ENCODE peak calls at places on chromosomes 3 and 15, in four cellular contexts. One of them, this sample, is unnamed.

GRCh38 chr3:191383104-191383503 is 52.8 kb upstream of the UTS2B start:
- DNase-seq in HepG2: no peak
- DNase-seq in H1: no peak
- DNase-seq in K562: no peak
- DNase-seq in this sample: no peak

GRCh38 chr3:23696842-23697241 is 108.9 kb upstream of the UBE2E1 start:
- DNase-seq in H1: no peak
- DNase-seq in K562: no peak
- DNase-seq in HepG2: no peak
- DNase-seq in this sample: no peak

GRCh38 chr15:36332301-36332700 is 247.1 kb upstream of the CDIN1 start:
- DNase-seq in H1: no peak
- DNase-seq in HepG2: no peak
- DNase-seq in K562: no peak
- DNase-seq in this sample: no peak

GRCh38 chr3:29373016-29373690 is 92.3 kb downstream of the RBMS3 start:
- DNase-seq in K562: no peak
- DNase-seq in HepG2: no peak
- DNase-seq in H1: no peak
- DNase-seq in this sample: no peak

GRCh38 chr3:64815195-64815627 is 127.4 kb upstream of the ADAMTS9 start:
- DNase-seq in HepG2: no peak
- DNase-seq in K562: no peak
- DNase-seq in H1: no peak
- DNase-seq in this sample: no peak

GRCh38 chr3:13011369-13012227 is 61.6 kb downstream of the IQSEC1 start:
- DNase-seq in K562: peak
- DNase-seq in H1: no peak
- DNase-seq in HepG2: peak
- DNase-seq in this sample: no peak

GRCh38 chr3:110027446-110027845 is 690.1 kb upstream of the DPPA4 start:
- DNase-seq in HepG2: no peak
- DNase-seq in K562: no peak
- DNase-seq in H1: no peak
- DNase-seq in this sample: peak

GRCh38 chr3:123409443-123410148 is 39.3 kb downstream of the ADCY5 start:
- DNase-seq in HepG2: no peak
- DNase-seq in H1: no peak
- DNase-seq in K562: no peak
- DNase-seq in this sample: no peak

GRCh38 chr3:43217633-43218032 is 68.7 kb upstream of the SNRK start:
- DNase-seq in H1: no peak
- DNase-seq in K562: no peak
- DNase-seq in HepG2: no peak
- DNase-seq in this sample: no peak

GRCh38 chr3:107877936-107878335 is 212.9 kb downstream of the CD47 start:
- DNase-seq in H1: no peak
- DNase-seq in HepG2: no peak
- DNase-seq in K562: no peak
- DNase-seq in this sample: no peak

GRCh38 chr3:169241928-169242751 is 421.4 kb downstream of the MECOM start:
- DNase-seq in H1: no peak
- DNase-seq in K562: no peak
- DNase-seq in HepG2: no peak
- DNase-seq in this sample: no peak

GRCh38 chr3:179035232-179035631 is 36.4 kb downstream of the ZMAT3 start:
- DNase-seq in HepG2: no peak
- DNase-seq in K562: no peak
- DNase-seq in H1: no peak
- DNase-seq in this sample: no peak

GRCh38 chr3:106570426-106570825 is 701.6 kb upstream of the CBLB start:
- DNase-seq in H1: no peak
- DNase-seq in HepG2: no peak
- DNase-seq in K562: no peak
- DNase-seq in this sample: no peak

GRCh38 chr3:197394464-197395321 is 96.3 kb upstream of the DLG1 start:
- DNase-seq in K562: peak
- DNase-seq in HepG2: no peak
- DNase-seq in H1: no peak
- DNase-seq in this sample: peak

GRCh38 chr3:159513867-159514380 is 474.7 kb upstream of the IL12A start:
- DNase-seq in H1: no peak
- DNase-seq in HepG2: no peak
- DNase-seq in K562: no peak
- DNase-seq in this sample: no peak

GRCh38 chr15:86247249-86247955 is 167.7 kb downstream of the AGBL1 start:
- DNase-seq in HepG2: no peak
- DNase-seq in H1: no peak
- DNase-seq in K562: no peak
- DNase-seq in this sample: no peak

GRCh38 chr3:183800221-183800863 is 25.0 kb downstream of the MAP6D1 start:
- DNase-seq in H1: no peak
- DNase-seq in HepG2: no peak
- DNase-seq in K562: no peak
- DNase-seq in this sample: no peak

GRCh38 chr15:38129531-38130199 is 123.0 kb upstream of the SPRED1 start:
- DNase-seq in HepG2: no peak
- DNase-seq in H1: no peak
- DNase-seq in K562: no peak
- DNase-seq in this sample: no peak

GRCh38 chr3:115204470-115204869 is 57.4 kb upstream of the ZBTB20 start:
- DNase-seq in K562: no peak
- DNase-seq in HepG2: peak
- DNase-seq in H1: no peak
- DNase-seq in this sample: no peak

GRCh38 chr3:55620361-55621025 is 133.4 kb upstream of the WNT5A start:
- DNase-seq in H1: no peak
- DNase-seq in HepG2: no peak
- DNase-seq in K562: no peak
- DNase-seq in this sample: no peak

GRCh38 chr15:63504979-63505841 is 817 bp downstream of the USP3 start:
- DNase-seq in K562: peak
- DNase-seq in HepG2: peak
- DNase-seq in H1: no peak
- DNase-seq in this sample: no peak

GRCh38 chr3:120093923-120094775 is at the start of gene GSK3B:
- DNase-seq in K562: peak
- DNase-seq in H1: peak
- DNase-seq in HepG2: peak
- DNase-seq in this sample: peak

GRCh38 chr15:91224750-91225380 is 124.8 kb downstream of the SV2B start:
- DNase-seq in H1: no peak
- DNase-seq in K562: peak
- DNase-seq in HepG2: peak
- DNase-seq in this sample: peak

GRCh38 chr15:94743668-94744067 is 512.3 kb downstream of the MCTP2 start:
- DNase-seq in H1: no peak
- DNase-seq in K562: no peak
- DNase-seq in HepG2: no peak
- DNase-seq in this sample: no peak

GRCh38 chr15:35690089-35690488 is 144.1 kb upstream of the DPH6 start:
- DNase-seq in K562: no peak
- DNase-seq in H1: no peak
- DNase-seq in HepG2: no peak
- DNase-seq in this sample: no peak

GRCh38 chr15:62404194-62404985 is 239.3 kb upstream of the C2CD4B start:
- DNase-seq in H1: no peak
- DNase-seq in HepG2: no peak
- DNase-seq in K562: no peak
- DNase-seq in this sample: no peak

GRCh38 chr3:66195347-66195783 is 25.4 kb upstream of the SLC25A26 start:
- DNase-seq in HepG2: no peak
- DNase-seq in H1: peak
- DNase-seq in K562: no peak
- DNase-seq in this sample: peak

GRCh38 chr3:111610189-111610588 is 15.0 kb upstream of the ZBED2 start:
- DNase-seq in K562: no peak
- DNase-seq in HepG2: no peak
- DNase-seq in H1: no peak
- DNase-seq in this sample: no peak

GRCh38 chr3:141289228-141289772 is 57.7 kb downstream of the PXYLP1 start:
- DNase-seq in K562: no peak
- DNase-seq in H1: no peak
- DNase-seq in HepG2: no peak
- DNase-seq in this sample: no peak

GRCh38 chr3:141285570-141285969 is 53.9 kb downstream of the PXYLP1 start:
- DNase-seq in H1: no peak
- DNase-seq in K562: no peak
- DNase-seq in HepG2: no peak
- DNase-seq in this sample: no peak

GRCh38 chr3:141287326-141287725 is 55.7 kb downstream of the PXYLP1 start:
- DNase-seq in HepG2: no peak
- DNase-seq in H1: no peak
- DNase-seq in K562: no peak
- DNase-seq in this sample: no peak

GRCh38 chr3:141288331-141288990 is 56.8 kb downstream of the PXYLP1 start:
- DNase-seq in HepG2: no peak
- DNase-seq in H1: no peak
- DNase-seq in K562: no peak
- DNase-seq in this sample: no peak

DNA sequence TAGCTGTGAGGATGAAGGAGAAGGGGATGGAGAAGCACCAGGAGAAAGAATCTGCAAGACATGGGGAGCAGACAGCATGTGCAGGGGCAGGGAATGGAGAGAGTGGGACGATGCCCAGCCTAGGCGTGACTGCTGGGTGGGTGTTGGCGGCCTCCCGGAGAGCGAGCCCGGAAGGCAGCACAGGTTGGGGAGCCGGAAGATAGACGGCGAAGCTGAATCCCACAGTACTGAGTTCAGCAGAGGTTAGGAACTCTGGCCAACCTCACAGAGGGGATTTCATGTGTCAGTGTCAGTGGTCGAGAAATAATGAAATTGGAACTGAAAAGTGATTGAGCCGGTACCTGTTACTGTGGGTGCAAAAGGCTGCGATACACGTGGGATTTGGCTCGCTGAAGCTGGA is 55.2 kb downstream of the PXYLP1 start:
- DNase-seq in HepG2: no peak
- DNase-seq in K562: no peak
- DNase-seq in H1: no peak
- DNase-seq in this sample: no peak
- TF ChIP-seq FOSL1 in HepG2: no peak
- TF ChIP-seq FOSL1 in K562: no peak
- TF ChIP-seq FOSL1 in H1: no peak
- TF ChIP-seq FOSL1 in this sample: no peak

GRCh38 chr3:70359711-70360110 is 47.3 kb upstream of the MDFIC2 start:
- DNase-seq in HepG2: no peak
- DNase-seq in H1: no peak
- DNase-seq in K562: no peak
- DNase-seq in this sample: no peak

GRCh38 chr3:70358978-70359580 is 46.6 kb upstream of the MDFIC2 start:
- DNase-seq in H1: no peak
- DNase-seq in HepG2: peak
- DNase-seq in K562: no peak
- DNase-seq in this sample: peak

DNA sequence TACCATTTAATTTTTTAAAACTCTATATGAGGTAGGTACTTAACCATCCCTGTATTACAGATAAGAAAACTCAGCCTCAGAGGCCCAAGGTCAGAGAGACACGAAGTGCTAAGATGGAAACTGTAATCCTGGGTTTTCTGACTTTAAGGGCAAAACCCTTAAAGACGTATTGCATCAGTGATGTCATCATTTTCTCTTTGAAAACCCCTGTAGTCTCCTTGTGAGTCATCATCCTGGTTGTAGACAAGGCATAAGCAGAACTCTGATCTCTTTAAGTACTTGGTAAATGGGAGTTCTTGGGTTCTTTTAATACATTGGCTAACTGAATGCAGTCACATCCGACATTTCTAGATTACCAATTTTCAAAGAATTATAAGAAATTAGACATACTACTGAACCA is 48.5 kb upstream of the MDFIC2 start:
- DNase-seq in K562: no peak
- DNase-seq in HepG2: no peak
- DNase-seq in H1: no peak
- DNase-seq in this sample: no peak
- TF ChIP-seq FOSL1 in K562: no peak
- TF ChIP-seq FOSL1 in HepG2: no peak
- TF ChIP-seq FOSL1 in H1: no peak
- TF ChIP-seq FOSL1 in this sample: no peak

DNA sequence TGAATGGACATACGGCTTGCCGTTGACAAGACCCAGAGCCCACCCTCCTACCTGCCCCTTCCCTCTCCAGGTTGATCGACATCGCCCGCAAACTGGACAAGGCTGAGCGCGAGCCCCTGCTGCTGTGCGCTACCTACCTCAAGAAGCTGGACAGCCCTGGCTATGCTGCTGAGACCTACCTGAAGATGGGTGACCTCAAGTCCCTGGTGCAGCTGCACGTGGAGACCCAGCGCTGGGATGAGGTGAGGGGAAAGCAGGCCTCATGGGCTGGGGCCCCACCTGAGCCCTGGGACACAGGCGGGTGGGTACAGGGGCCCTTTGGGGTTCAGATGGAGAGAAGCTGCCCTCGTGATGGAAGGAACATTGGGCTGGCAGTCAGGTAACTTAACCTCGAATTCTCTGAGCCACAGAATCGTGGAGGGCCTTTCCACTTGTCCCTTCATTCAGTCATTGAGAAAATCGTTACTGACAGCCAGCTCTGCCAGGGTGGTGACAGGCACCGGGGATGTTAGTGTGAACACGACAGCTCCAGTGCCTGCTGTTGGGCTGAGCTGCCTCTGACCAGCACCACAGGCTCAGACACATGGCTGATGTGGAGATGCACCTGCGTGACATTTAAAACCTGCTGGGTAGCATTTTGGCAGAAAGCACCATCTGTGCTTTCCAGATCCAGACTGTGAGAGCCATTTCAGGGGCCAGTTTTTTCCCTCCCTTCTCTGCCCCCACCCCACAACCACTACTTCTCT is 25.6 kb upstream of the RHO start:
- DNase-seq in H1: no peak
- DNase-seq in HepG2: no peak
- DNase-seq in K562: no peak
- DNase-seq in this sample: no peak
- TF ChIP-seq FOSL1 in H1: no peak
- TF ChIP-seq FOSL1 in HepG2: no peak
- TF ChIP-seq FOSL1 in K562: no peak
- TF ChIP-seq FOSL1 in this sample: no peak

DNA sequence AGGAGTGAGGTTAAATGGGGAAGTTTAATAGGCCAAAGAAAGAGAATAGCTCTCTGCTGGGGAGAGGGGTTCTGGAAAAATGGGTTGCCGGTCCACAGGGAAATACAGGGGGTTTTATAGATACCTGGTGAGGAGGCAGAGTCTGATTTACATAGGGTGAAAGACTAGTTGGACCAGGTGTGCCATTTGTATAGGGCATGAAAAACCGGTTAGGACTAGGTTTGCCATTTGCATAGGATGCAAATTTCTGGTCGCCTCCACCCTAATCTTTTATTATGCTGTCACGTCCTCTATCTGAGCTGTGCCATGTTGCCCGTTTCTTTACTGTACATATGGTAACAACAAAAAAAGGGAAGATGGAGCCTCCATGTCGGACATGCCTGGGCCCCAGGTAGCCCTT is 960.1 kb downstream of the FHIT start:
- DNase-seq in HepG2: no peak
- DNase-seq in H1: no peak
- DNase-seq in K562: no peak
- DNase-seq in this sample: no peak
- TF ChIP-seq FOSL1 in HepG2: no peak
- TF ChIP-seq FOSL1 in H1: no peak
- TF ChIP-seq FOSL1 in K562: no peak
- TF ChIP-seq FOSL1 in this sample: no peak

This sample was measured in HCT116.